ENCODE peak calls at places on chromosomes 13 and 19, in seven cellular contexts. Q, L, V, D, R, M and E are unnamed samples.

GRCh38 chr19:50475101-50475568 is 1.2 kb upstream of the EMC10 start:
- DNase-seq in Q (no peak), L (no peak), V (no peak), D (no peak), R (no peak), M (no peak), E (no peak)

GRCh38 chr13:98458431-98458830 is 118.5 kb downstream of the STK24 start:
- DNase-seq in Q (no peak), L (no peak), V (no peak), D (no peak), R (no peak), M (no peak), E (no peak)

GRCh38 chr13:48653074-48654054 is at the start of gene CYSLTR2:
- DNase-seq in Q (no peak), L (no peak), V (no peak), D (peak; percentile 21), R (peak; percentile 56), M (no peak), E (peak; percentile 34)

GRCh38 chr13:29541400-29541799 is 54.1 kb downstream of the SLC7A1 start:
- DNase-seq in Q (no peak), L (no peak), V (no peak), D (no peak), R (no peak), M (no peak), E (no peak)

GRCh38 chr13:114146629-114147028 is 14.2 kb upstream of the RASA3 start:
- DNase-seq in Q (no peak), L (no peak), V (no peak), D (peak; percentile 4), R (no peak), M (no peak), E (no peak)

GRCh38 chr13:101523732-101524131 is 71.3 kb downstream of the ITGBL1 start:
- DNase-seq in Q (no peak), L (no peak), V (no peak), D (no peak), R (peak; percentile 78), M (no peak), E (peak; percentile 61)

GRCh38 chr13:19950374-19950773 is 8.2 kb upstream of the ZMYM2 start:
- DNase-seq in Q (no peak), L (no peak), V (no peak), D (no peak), R (no peak), M (no peak), E (no peak)

GRCh38 chr19:55179570-55180484 is at the start of gene SYT5:
- DNase-seq in Q (no peak), L (peak; percentile 48), V (peak; percentile 71), D (no peak), R (no peak), M (peak; percentile 40), E (no peak)

GRCh38 chr19:5851302-5851701 is at the start of gene FUT3:
- DNase-seq in Q (no peak), L (no peak), V (no peak), D (no peak), R (no peak), M (peak; percentile 66), E (no peak)

GRCh38 chr19:14345364-14345763 is 35.9 kb upstream of the ADGRE5 start:
- DNase-seq in Q (no peak), L (no peak), V (no peak), D (no peak), R (no peak), M (no peak), E (no peak)

GRCh38 chr19:2129022-2129421 is 22.3 kb downstream of the AP3D1 start:
- DNase-seq in Q (no peak), L (no peak), V (no peak), D (no peak), R (no peak), M (no peak), E (no peak)

GRCh38 chr19:42596391-42597071 is 1.8 kb upstream of the CEACAM8 start:
- DNase-seq in Q (no peak), L (peak; percentile 24), V (peak; percentile 53), D (peak; percentile 16), R (no peak), M (peak; percentile 41), E (no peak)

GRCh38 chr13:84925443-84925842 is 873.8 kb downstream of the SLITRK6 start:
- DNase-seq in Q (peak; percentile 2), L (no peak), V (no peak), D (no peak), R (peak; percentile 4), M (no peak), E (no peak)

DNA sequence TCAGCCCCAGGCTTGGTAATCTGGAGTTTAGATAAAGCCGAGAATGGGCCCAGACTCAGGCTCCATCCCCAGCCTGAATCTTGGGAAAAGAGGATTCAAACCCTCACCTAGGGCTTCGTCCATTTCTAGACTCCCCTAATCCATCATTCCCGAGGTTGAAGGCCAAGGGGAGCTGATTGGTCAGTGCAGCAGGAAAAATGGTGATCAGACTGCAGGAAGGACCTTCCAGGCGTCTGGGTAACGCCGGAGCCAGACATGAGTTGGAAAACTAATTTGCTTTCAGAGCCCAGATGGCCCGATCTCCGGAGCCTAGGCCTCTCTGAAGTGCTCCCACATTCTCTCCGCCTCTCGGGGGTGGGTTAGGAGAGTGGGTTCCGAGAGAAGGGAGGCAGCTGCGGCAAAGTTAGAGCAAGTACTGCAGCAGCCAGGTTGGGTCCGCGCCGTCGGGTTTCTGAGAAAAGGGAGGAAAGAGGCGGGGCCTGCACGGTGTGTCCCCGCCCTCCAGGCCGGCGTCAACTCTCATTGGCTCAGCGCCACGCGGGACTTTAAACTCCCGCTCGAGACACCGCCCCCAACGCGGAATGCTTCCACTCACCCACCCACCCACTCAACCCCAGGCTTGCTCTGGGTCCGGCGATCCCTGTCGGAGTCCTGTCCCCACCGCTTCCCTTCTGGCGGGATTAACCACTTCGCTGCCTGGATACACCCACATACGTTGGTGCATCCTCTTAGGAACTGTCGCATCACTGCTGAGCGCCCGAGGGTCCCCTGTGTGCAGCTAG is 788 bp upstream of the RTBDN start:
- DNase-seq in Q (no peak), L (peak; percentile 19), V (peak; percentile 58), D (no peak), R (no peak), M (peak; percentile 40), E (no peak)
- H3K27me3 ChIP-seq in Q (peaks cover 65% of the 10 kb centered on the region), L (peaks cover 95% of the 10 kb centered on the region), V (peaks cover 55% of the 10 kb centered on the region), D (peaks cover 72% of the 10 kb centered on the region), R (peaks cover 62% of the 10 kb centered on the region), M (peaks cover 41% of the 10 kb centered on the region), E (peaks cover 76% of the 10 kb centered on the region)

GRCh38 chr13:77896977-77897376 is 21.7 kb downstream of the EDNRB start:
- DNase-seq in Q (no peak), L (no peak), V (no peak), D (no peak), R (no peak), M (no peak), E (no peak)
- H3K4me3 ChIP-seq in Q (no peak overlapping the region), L (no peak overlapping the region), V (no peak overlapping the region), D (peak overlapping the region; percentile 7), R (no peak overlapping the region), M (no peak overlapping the region), E (no peak overlapping the region)

GRCh38 chr13:27789153-27789494 is 3.2 kb upstream of the GSX1 start:
- DNase-seq in Q (no peak), L (no peak), V (no peak), D (no peak), R (no peak), M (no peak), E (no peak)
- H3K27me3 ChIP-seq in Q (peaks cover 72% of the 10 kb centered on the region), L (peaks cover 93% of the 10 kb centered on the region), V (peaks cover 70% of the 10 kb centered on the region), D (peaks cover 59% of the 10 kb centered on the region), R (peaks cover 45% of the 10 kb centered on the region), M (peaks cover 22% of the 10 kb centered on the region), E (peaks cover 61% of the 10 kb centered on the region)

GRCh38 chr19:35557539-35558399 is 5.7 kb downstream of the ATP4A start:
- DNase-seq in Q (no peak), L (peak; percentile 60), V (peak; percentile 41), D (peak; percentile 51), R (peak; percentile 25), M (peak; percentile 73), E (no peak)

GRCh38 chr19:35559781-35560180 is 3.7 kb downstream of the ATP4A start:
- DNase-seq in Q (no peak), L (no peak), V (no peak), D (no peak), R (no peak), M (no peak), E (no peak)

GRCh38 chr19:35559281-35559659 is 4.2 kb downstream of the ATP4A start:
- DNase-seq in Q (no peak), L (no peak), V (no peak), D (no peak), R (no peak), M (no peak), E (no peak)

GRCh38 chr19:35560271-35560670 is 3.2 kb downstream of the ATP4A start:
- DNase-seq in Q (no peak), L (no peak), V (no peak), D (no peak), R (no peak), M (no peak), E (no peak)

DNA sequence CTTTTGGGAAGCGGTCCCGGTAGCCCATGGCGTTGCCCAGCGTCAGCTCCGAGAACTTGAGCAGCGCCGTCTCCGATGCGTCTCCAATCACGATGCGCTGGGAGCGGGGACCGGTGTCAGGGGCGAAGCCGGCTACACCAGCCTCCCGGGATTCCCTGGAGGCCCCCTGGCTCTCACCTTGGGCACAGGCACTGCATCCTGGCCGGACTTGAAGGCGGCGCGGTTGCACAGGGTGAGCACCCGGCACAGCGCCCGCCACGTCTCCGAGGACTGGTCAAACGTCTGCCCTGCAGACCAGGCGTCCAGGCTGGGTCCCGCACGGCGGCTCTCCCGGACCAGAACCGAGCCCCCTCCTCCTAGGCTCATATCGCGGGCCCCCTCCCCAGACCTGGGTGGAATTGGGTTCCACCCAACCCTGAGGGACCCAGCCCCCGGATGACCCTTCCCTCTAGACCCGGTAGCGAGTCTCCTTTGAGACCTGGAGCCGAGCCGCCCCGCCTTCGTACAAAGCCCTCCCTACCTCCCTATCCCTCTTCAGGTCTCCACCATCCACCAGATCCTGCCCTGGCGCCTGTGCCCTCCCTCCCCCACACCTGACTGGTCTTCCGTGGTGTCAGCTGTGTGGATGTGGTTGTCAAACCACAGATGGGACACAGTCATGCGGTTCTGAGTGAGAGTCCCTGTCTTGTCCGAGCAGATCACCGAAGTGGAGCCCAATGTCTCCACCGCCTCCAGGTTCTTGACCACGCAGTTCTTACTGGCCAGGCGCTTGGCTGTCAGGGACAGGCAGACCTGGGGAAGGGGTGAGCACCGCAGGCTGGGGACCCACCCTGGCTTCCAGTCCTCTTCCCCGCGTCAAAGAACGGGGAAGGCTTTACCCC is 4.8 kb downstream of the ATP4A start:
- DNase-seq in Q (no peak), L (no peak), V (no peak), D (no peak), R (no peak), M (no peak), E (no peak)
- H3K4me3 ChIP-seq in Q (no peak overlapping the region), L (no peak overlapping the region), V (peak overlapping the region; percentile 36), D (peak overlapping the region; percentile 30), R (no peak overlapping the region), M (peak overlapping the region; percentile 47), E (peak overlapping the region; percentile 39)